ENCODE peak calls at places on chromosomes 6 and 20, in ten cellular contexts. Y, S, Z, B, R, P, D, C, O and L are unnamed samples.
A peak's percentile ranks its signal among the peaks of the same experiment; 100 is the strongest.

GRCh38 chr20:49405696-49406095 is 76.8 kb downstream of the KCNB1 start:
- DNase-seq in B (no peak), S (no peak), C (no peak), R (no peak), P (no peak), Z (no peak), O (no peak), Y (no peak), D (no peak), L (no peak)

GRCh38 chr6:3208775-3209113 is 18.7 kb downstream of the TUBB2B start:
- DNase-seq in C (no peak), B (no peak), Y (no peak), Z (no peak), D (no peak), R (no peak), S (no peak), P (no peak), O (no peak), L (no peak)

GRCh38 chr6:82017316-82017715 is 230.2 kb downstream of the IBTK start:
- DNase-seq in O (no peak), Z (no peak), R (no peak), C (no peak), D (no peak), Y (no peak), P (peak; percentile 80), B (peak; percentile 87), S (no peak), L (no peak)

GRCh38 chr20:31707994-31708744 is 14.5 kb downstream of the BCL2L1 start:
- DNase-seq in O (no peak), C (peak; percentile 98), Y (no peak), Z (peak; percentile 54), P (no peak), B (no peak), S (no peak), R (no peak), D (no peak), L (no peak)

GRCh38 chr6:16295471-16295870 is 57.1 kb downstream of the GMPR start:
- DNase-seq in C (no peak), S (no peak), Z (no peak), B (no peak), R (no peak), D (no peak), P (no peak), O (no peak), Y (no peak), L (no peak)

GRCh38 chr6:25942561-25943147 is 12.2 kb upstream of the SLC17A2 start:
- DNase-seq in C (peak; percentile 34), Z (peak; percentile 59), P (peak; percentile 27), O (no peak), D (no peak), R (no peak), Y (no peak), S (no peak), B (no peak), L (no peak)

GRCh38 chr20:26208296-26209091 is 511.8 kb upstream of the ZNF337 start:
- DNase-seq in Z (no peak), C (peak; percentile 56), O (peak; percentile 22), P (no peak), Y (peak; percentile 53), D (peak; percentile 75), B (no peak), R (peak; percentile 40), S (no peak), L (no peak)

GRCh38 chr6:160379464-160379863 is 31.3 kb downstream of the SLC22A3 start:
- DNase-seq in B (peak; percentile 1), S (no peak), C (no peak), R (no peak), Z (no peak), O (no peak), Y (no peak), P (no peak), D (no peak), L (no peak)